ENCODE peak calls at places on chromosome 12, in four cellular contexts. Y is cardiac fibroblast; F is CD4-positive, alpha-beta memory T cell; G is activated T-helper 1 cell treated with Interleukin-2 at 50 U/mL for 16 hours. V is an unnamed sample.

GRCh38 chr12:29519585-29520182 is 22.2 kb upstream of the OVCH1 start:
- DNase-seq in Y (peak), F (no peak), G (no peak), V (peak)

GRCh38 chr12:11654338-11654737 is 4.9 kb downstream of the ETV6 start:
- DNase-seq in Y (no peak), F (no peak), G (no peak), V (no peak)

GRCh38 chr12:104670439-104671406 is 214.0 kb downstream of the CHST11 start:
- DNase-seq in Y (no peak), F (peak), G (no peak), V (peak)

GRCh38 chr12:9811651-9812050 is 15.6 kb upstream of the KLRF1 start:
- DNase-seq in Y (no peak), F (no peak), G (no peak), V (no peak)

GRCh38 chr12:6646276-6647082 is 753 bp downstream of the ACRBP start:
- DNase-seq in Y (no peak), F (no peak), G (no peak), V (no peak)

GRCh38 chr12:5965950-5966383 is 20.9 kb upstream of the ANO2 start:
- DNase-seq in Y (peak), F (no peak), G (no peak), V (peak)

GRCh38 chr12:108789546-108789945 is 58.2 kb upstream of the CORO1C start:
- DNase-seq in Y (no peak), F (no peak), G (no peak), V (no peak)

GRCh38 chr12:126569706-126570105 is 1504.5 kb downstream of the AACS start:
- DNase-seq in Y (no peak), F (no peak), G (no peak), V (no peak)

GRCh38 chr12:124466200-124467128 is 100.9 kb downstream of the NCOR2 start:
- DNase-seq in Y (peak), F (peak), G (peak), V (no peak)

GRCh38 chr12:114013601-114014345 is 47.6 kb upstream of the RBM19 start:
- DNase-seq in Y (peak), F (no peak), G (no peak), V (no peak)

GRCh38 chr12:72089678-72090077 is 151.0 kb downstream of the TPH2 start:
- DNase-seq in Y (no peak), F (no peak), G (no peak), V (no peak)

GRCh38 chr12:41521872-41522379 is 333.8 kb downstream of the PDZRN4 start:
- DNase-seq in Y (peak), F (no peak), G (no peak), V (peak)

GRCh38 chr12:57476162-57476992 is 3.3 kb downstream of the ARHGAP9 start:
- DNase-seq in Y (no peak), F (peak), G (peak), V (no peak)

GRCh38 chr12:121786441-121786825 is 7.1 kb downstream of the RHOF start:
- DNase-seq in Y (peak), F (peak), G (no peak), V (no peak)

GRCh38 chr12:50778663-50779590 is 15.0 kb downstream of the ATF1 start:
- DNase-seq in Y (no peak), F (no peak), G (no peak), V (no peak)

GRCh38 chr12:56461235-56462159 is 6.9 kb upstream of the SPRYD4 start:
- DNase-seq in Y (no peak), F (no peak), G (no peak), V (no peak)

GRCh38 chr12:52228366-52228765 is 4.7 kb upstream of the KRT7 start:
- DNase-seq in Y (no peak), F (no peak), G (no peak), V (no peak)

GRCh38 chr12:88036368-88036965 is 7.3 kb upstream of the C12orf50 start:
- DNase-seq in Y (peak), F (no peak), G (no peak), V (no peak)

GRCh38 chr12:130719263-130719892 is 3.3 kb upstream of the RIMBP2 start:
- DNase-seq in Y (no peak), F (no peak), G (no peak), V (no peak)

GRCh38 chr12:13144266-13144828 is 40.9 kb upstream of the GSG1 start:
- DNase-seq in Y (no peak), F (no peak), G (no peak), V (no peak)

GRCh38 chr12:101594700-101595099 is at the start of gene MYBPC1:
- DNase-seq in Y (no peak), F (no peak), G (no peak), V (no peak)

GRCh38 chr12:54649825-54650224 is 1.7 kb upstream of the DCD start:
- DNase-seq in Y (no peak), F (no peak), G (no peak), V (no peak)

GRCh38 chr12:4994622-4995021 is 49.1 kb upstream of the KCNA5 start:
- DNase-seq in Y (no peak), F (no peak), G (no peak), V (no peak)

GRCh38 chr12:48815281-48816110 is 2.8 kb upstream of the CACNB3 start:
- DNase-seq in Y (peak), F (peak), G (peak), V (peak)

GRCh38 chr12:131013118-131013517 is 59.4 kb downstream of the ADGRD1 start:
- DNase-seq in Y (no peak), F (no peak), G (no peak), V (no peak)

GRCh38 chr12:108921946-108922345 is 42.1 kb downstream of the DAO start:
- DNase-seq in Y (no peak), F (no peak), G (no peak), V (no peak)

GRCh38 chr12:34286483-34286882 is 264.2 kb downstream of the ALG10 start:
- DNase-seq in Y (no peak), F (no peak), G (no peak), V (no peak)

GRCh38 chr12:66203820-66204219 is 14.8 kb downstream of the IRAK3 start:
- DNase-seq in Y (no peak), F (peak), G (no peak), V (no peak)